ENCODE peak calls at places on chromosomes 4 and X, in ten cellular contexts. L is A549, N is GM13977, B is AG10803, V is A673, Y is thyroid gland, C is H9, D is upper lobe of right lung, X is breast epithelium, A is fibroblast of mammary gland. R is an unnamed sample.

GRCh38 chr4:113888006-113888405 is 91.4 kb downstream of the ARSJ start:
- DNase-seq in X (no peak), V (no peak), C (no peak), D (no peak), B (peak), N (no peak), L (no peak), A (peak), Y (no peak), R (no peak)

GRCh38 chrX:53526999-53527398 is 92.8 kb upstream of the HSD17B10 start:
- DNase-seq in A (no peak), N (no peak), D (no peak), V (no peak), L (no peak), B (no peak), Y (no peak), C (no peak), X (no peak), R (no peak)

GRCh38 chrX:54178100-54178940 is 4.7 kb downstream of the FAM120C start:
- DNase-seq in C (no peak), Y (no peak), V (peak), D (no peak), N (no peak), L (peak), B (peak), A (peak), X (no peak), R (no peak)

GRCh38 chrX:57172544-57172943 is 35.3 kb upstream of the SPIN2A start:
- DNase-seq in C (no peak), X (no peak), N (no peak), B (peak), Y (peak), D (no peak), A (no peak), V (no peak), L (no peak), R (no peak)

GRCh38 chrX:12894074-12894691 is 12.2 kb upstream of the TLR8 start:
- DNase-seq in A (peak), L (peak), D (no peak), B (peak), Y (peak), V (peak), X (no peak), C (no peak), N (peak), R (no peak)

GRCh38 chr4:3286335-3287175 is 6.3 kb upstream of the RGS12 start:
- DNase-seq in B (no peak), D (peak), N (peak), Y (no peak), X (peak), A (no peak), L (no peak), V (no peak), C (peak), R (no peak)

GRCh38 chr4:188198980-188199792 is 59.9 kb downstream of the TRIML1 start:
- DNase-seq in Y (no peak), A (peak), N (no peak), D (no peak), B (no peak), L (no peak), C (no peak), V (peak), X (no peak), R (no peak)

GRCh38 chr4:78693777-78694456 is 82.2 kb upstream of the BMP2K start:
- DNase-seq in A (peak), B (peak), V (no peak), D (no peak), L (no peak), N (no peak), X (no peak), C (no peak), Y (no peak), R (no peak)

GRCh38 chrX:130247996-130248395 is 20.7 kb downstream of the ZNF280C start:
- DNase-seq in V (no peak), X (no peak), N (no peak), A (no peak), C (no peak), B (no peak), L (no peak), Y (no peak), D (no peak), R (no peak)

GRCh38 chrX:6718766-6719165 is 183.8 kb upstream of the VCX3A start:
- DNase-seq in L (no peak), X (no peak), D (no peak), A (no peak), Y (no peak), V (no peak), N (no peak), C (no peak), B (no peak), R (no peak)

GRCh38 chr4:183158062-183158461 is 59.0 kb downstream of the WWC2 start:
- DNase-seq in L (no peak), V (no peak), D (no peak), B (peak), X (no peak), A (no peak), Y (no peak), N (no peak), C (no peak), R (no peak)

GRCh38 chr4:20418865-20419451 is 167.3 kb downstream of the SLIT2 start:
- DNase-seq in B (peak), A (peak), C (no peak), L (peak), Y (no peak), X (no peak), V (peak), D (no peak), N (peak), R (no peak)

GRCh38 chr4:173195132-173195531 is 26.5 kb downstream of the GALNT7 start:
- DNase-seq in A (no peak), B (no peak), V (no peak), D (no peak), C (no peak), X (no peak), Y (peak), N (no peak), L (no peak), R (no peak)

GRCh38 chr4:173191623-173192041 is 23.0 kb downstream of the GALNT7 start:
- DNase-seq in N (no peak), C (no peak), Y (no peak), B (no peak), D (no peak), V (peak), X (no peak), A (peak), L (no peak), R (no peak)

GRCh38 chr4:173195708-173196107 is 27.1 kb downstream of the GALNT7 start:
- DNase-seq in Y (no peak), V (no peak), A (no peak), L (no peak), D (no peak), B (no peak), C (no peak), N (no peak), X (no peak), R (no peak)

GRCh38 chr4:173194175-173194574 is 25.6 kb downstream of the GALNT7 start:
- DNase-seq in C (no peak), V (no peak), Y (no peak), X (no peak), B (no peak), L (no peak), A (no peak), N (no peak), D (no peak), R (no peak)

GRCh38 chr4:173192375-173193162 is 24.0 kb downstream of the GALNT7 start:
- DNase-seq in D (no peak), V (peak), N (no peak), C (no peak), L (no peak), B (no peak), Y (no peak), A (no peak), X (no peak), R (no peak)
- TF ChIP-seq CTCF in D (peak), V (peak), N (peak), C (no peak), L (peak), B (no peak), Y (no peak), A (peak), X (no peak), R (no peak)

DNA sequence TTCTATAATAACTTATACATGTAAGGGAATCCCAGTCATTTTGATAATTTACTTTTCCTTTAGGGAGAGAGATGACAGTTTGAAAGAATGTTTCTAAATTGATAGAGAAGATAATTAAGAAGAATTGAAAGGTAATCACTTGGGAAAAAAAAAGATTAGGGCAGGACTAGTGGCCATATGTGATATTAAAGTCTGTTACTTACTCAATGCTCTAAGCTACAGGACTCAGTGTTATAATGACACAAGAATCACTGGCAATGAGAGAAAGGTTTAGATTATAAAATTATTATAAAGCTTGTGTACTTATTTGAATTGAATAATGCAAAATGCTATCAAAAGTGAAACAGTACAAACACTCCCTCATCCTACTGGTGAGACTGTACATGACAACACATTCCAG is 265.3 kb downstream of the BANK1 start:
- DNase-seq in B (no peak), L (no peak), D (no peak), V (no peak), C (no peak), Y (no peak), N (no peak), X (no peak), A (no peak), R (no peak)
- TF ChIP-seq CTCF in B (no peak), L (no peak), D (no peak), V (peak), C (peak), Y (no peak), N (no peak), X (no peak), A (no peak), R (peak)

GRCh38 chrX:23403849-23404248 is 69.2 kb downstream of the PTCHD1 start:
- DNase-seq in B (no peak), N (no peak), L (no peak), A (no peak), D (no peak), X (no peak), Y (no peak), C (no peak), V (peak), R (no peak)
- TF ChIP-seq CTCF in B (no peak), N (peak), L (no peak), A (peak), D (no peak), X (no peak), Y (no peak), C (peak), V (peak), R (peak)

DNA sequence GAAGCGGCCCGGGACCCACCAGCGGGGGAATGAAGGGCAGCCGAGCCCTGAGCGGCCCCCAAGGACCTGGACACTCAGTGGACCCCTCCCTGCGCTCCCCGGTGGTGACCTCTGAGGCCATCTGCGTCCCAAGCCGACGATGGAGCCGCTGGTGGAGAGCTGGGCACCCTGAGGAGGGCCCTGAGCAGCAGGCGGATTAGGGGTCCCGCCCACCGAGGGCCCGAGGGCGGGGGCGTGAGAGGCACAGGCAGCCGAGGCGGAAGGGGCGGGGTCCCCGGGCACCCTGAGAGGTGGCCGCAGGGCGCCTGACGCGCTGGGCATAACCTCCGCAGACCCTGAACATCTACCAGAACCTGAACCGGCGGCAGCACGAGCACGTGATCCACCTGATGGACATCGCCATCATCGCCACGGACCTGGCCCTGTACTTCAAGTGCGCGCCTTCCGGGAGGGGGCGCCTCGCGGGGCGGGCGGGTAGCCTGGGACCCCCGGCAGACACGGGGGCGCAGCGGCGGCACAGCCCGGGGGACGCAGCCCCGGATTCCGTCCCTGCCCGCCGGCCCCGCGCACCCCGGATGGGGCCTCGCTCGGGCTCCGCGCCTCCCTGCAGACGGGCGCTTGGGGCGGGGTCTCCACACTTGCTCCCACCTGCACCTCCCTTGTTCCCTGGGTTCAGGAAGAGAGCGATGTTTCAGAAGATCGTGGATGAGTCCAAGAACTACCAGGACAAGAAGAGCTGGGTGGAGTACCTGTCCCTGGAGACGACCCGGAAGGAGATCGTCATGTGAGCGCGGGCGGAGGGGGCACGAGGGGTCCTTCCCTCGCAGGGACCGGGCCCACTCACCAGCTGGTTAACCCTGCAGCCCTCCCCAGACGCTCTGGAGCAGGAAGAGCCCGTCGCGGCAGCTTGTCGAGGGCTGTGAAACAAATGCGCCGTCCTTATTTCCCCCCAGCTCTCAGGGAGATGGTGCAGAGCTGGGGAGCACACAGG is 10.3 kb downstream of the ATP5ME start:
- DNase-seq in L (no peak), A (no peak), B (no peak), V (peak), C (peak), X (no peak), Y (peak), N (peak), D (peak), R (peak)
- TF ChIP-seq CTCF in L (no peak), A (no peak), B (no peak), V (peak), C (peak), X (no peak), Y (no peak), N (no peak), D (peak), R (peak)

DNA sequence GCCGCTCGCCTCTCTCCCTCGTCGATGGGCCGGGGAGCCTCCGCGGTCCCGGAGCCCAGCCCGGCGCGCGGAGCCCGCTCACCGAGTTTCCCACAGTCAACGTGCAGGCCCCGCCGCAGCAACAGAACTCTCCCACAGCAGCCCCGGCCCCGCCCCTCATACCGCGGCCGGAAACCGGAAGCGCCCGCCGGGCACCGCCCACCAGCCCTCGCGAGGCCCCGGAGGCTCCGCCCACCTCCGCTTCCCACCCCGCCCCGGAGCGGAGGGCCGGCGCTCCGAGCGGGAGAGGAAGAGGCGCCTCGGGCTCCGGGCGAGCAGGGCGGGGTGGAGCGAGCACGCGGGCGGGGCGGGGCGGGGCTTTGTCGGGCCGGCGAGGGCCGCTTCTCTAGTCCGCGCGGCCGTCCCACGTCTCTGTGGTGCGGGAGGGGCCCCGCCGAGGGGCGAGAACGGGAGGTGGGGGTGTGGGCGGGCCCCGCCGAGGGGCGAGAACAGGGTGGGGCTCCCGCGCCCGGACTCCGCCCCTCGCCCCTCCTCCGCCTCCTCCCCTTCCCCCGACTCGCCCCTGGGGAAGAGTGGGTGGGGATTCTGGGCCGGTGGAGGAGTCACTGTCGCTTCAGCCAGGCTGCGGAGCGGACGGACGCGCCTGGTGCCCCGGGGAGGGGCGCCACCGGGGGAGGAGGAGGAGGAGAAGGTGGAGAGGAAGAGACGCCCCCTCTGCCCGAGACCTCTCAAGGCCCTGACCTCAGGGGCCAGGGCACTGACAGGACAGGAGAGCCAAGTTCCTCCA is at the start of the genes ABCD1 and BCAP31:
- DNase-seq in N (peak), A (peak), D (peak), L (peak), C (peak), V (peak), Y (peak), B (peak), X (peak), R (peak)
- TF ChIP-seq CTCF in N (no peak), A (no peak), D (no peak), L (no peak), C (no peak), V (no peak), Y (no peak), B (no peak), X (no peak), R (no peak)

GRCh38 chr4:17284323-17285175 is 227.3 kb downstream of the QDPR start:
- DNase-seq in D (no peak), C (no peak), Y (no peak), L (no peak), V (no peak), B (no peak), N (no peak), X (no peak), A (no peak), R (no peak)

GRCh38 chr4:17283251-17283650 is 228.6 kb downstream of the QDPR start:
- DNase-seq in X (no peak), Y (no peak), C (no peak), L (no peak), B (no peak), N (no peak), A (no peak), V (no peak), D (no peak), R (no peak)

GRCh38 chr4:17283832-17284231 is 228.1 kb downstream of the QDPR start:
- DNase-seq in V (no peak), N (no peak), D (no peak), A (no peak), Y (peak), B (no peak), X (no peak), C (no peak), L (no peak), R (no peak)

GRCh38 chr4:17276821-17277220 is 235.1 kb downstream of the QDPR start:
- DNase-seq in Y (peak), L (no peak), C (no peak), X (no peak), D (no peak), V (peak), N (no peak), A (peak), B (peak), R (no peak)

DNA sequence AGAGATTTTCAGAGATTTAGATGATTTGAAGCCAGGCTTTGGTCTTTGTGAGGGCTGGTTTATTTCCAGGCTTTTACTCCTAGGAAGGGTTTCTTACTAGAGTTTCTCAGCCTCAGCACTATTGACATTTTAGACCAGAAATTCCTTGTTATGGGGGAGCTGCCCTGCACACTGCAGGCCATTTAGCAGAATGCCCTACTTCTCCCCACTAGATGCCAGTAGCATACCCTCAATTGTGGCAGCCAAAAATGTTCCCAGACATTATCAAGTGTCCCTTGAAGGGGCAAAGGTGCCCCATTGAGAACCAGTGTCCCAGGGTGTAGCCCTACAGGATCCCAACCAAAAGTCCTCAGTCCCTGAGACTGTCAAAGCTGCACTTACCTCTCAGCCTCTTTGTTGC is 231.6 kb downstream of the QDPR start:
- DNase-seq in N (no peak), X (no peak), L (no peak), C (no peak), A (no peak), D (no peak), V (no peak), B (no peak), Y (no peak), R (no peak)
- TF ChIP-seq CTCF in N (no peak), X (no peak), L (no peak), C (peak), A (no peak), D (no peak), V (peak), B (no peak), Y (no peak), R (no peak)

GRCh38 chr4:7815562-7815961 is 124.1 kb downstream of the AFAP1 start:
- DNase-seq in L (no peak), D (no peak), C (no peak), A (peak), X (no peak), B (peak), Y (no peak), N (no peak), V (no peak), R (no peak)
- TF ChIP-seq CTCF in L (no peak), D (no peak), C (no peak), A (peak), X (no peak), B (peak), Y (no peak), N (peak), V (no peak), R (no peak)

DNA sequence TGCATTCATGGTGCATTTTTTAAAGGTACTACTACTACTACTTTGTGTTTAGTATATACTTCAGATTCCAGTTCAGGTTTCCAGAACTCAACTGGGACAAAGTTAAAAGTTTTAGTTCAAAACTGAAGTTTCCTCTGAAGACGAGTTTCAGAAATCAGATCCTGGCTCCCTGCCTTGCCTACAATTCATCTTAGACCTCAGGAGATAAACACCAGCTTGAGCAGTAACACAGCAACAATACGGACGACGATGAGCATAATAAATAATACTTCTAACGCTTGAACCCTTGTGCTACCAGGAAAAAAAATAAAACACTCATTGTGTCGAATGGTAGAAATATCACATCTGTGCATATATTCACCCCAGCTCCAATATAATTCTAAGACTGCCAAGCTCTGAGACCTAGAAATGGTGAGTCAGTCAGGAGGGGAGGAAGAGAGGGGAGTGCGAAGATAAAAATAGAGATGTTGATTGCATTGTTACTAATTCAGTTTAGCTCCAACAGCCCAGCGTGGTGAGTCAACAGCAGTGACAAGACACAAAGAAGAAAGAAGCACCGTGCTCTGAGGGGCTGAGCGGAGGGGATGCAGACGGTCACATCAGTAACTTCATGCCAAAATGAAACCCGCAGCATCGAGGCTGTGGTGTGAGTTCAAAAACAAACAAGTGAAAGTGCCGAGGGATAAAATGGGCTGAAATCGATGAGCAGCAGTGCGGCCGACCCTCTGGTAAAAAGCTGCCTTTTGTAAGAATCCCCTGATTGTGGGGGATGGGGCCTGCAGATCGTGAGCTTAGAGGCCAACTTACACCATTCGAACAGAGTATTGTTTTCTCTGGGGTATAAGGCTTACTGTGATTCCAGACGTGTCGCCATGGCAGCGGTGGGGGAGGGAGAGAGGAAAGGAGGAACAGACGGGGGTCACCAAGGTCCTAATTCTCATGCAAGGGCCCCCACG is 150.3 kb downstream of the MGST2 start:
- DNase-seq in B (peak), N (no peak), V (peak), A (peak), C (peak), D (no peak), L (no peak), Y (no peak), X (no peak), R (peak)
- TF ChIP-seq CTCF in B (no peak), N (no peak), V (no peak), A (no peak), C (no peak), D (no peak), L (no peak), Y (no peak), X (no peak), R (no peak)